ENCODE peak calls at places on chromosomes 13 and 19, in five cellular contexts. J, R, S, N and A are unnamed samples. For H3K4me1, the result is how much of the 10 kb centered on the place peaks cover.

GRCh38 chr19:55255618-55256423 is 3.0 kb downstream of the PPP6R1 start:
- DNase-seq in R (peak), N (peak), S (no peak), J (no peak), A (no peak)

GRCh38 chr13:41916173-41916954 is 44.5 kb downstream of the VWA8 start:
- DNase-seq in R (peak), J (no peak), N (no peak), S (no peak), A (no peak)

GRCh38 chr19:49664171-49665070 is 1.2 kb downstream of the IRF3 start:
- DNase-seq in S (peak), R (peak), J (peak), N (peak), A (peak)

GRCh38 chr19:12656899-12657571 is 9.5 kb downstream of the MAN2B1 start:
- DNase-seq in N (no peak), J (no peak), S (peak), R (no peak), A (peak)

GRCh38 chr13:87087741-87088140 is 583.4 kb upstream of the SLITRK5 start:
- DNase-seq in R (no peak), N (no peak), S (no peak), J (no peak), A (no peak)

GRCh38 chr19:55477905-55478304 is 1.5 kb downstream of the ZNF628 start:
- DNase-seq in R (no peak), J (no peak), N (no peak), S (no peak), A (peak)

GRCh38 chr13:44212633-44213387 is 160.8 kb upstream of the SERP2 start:
- DNase-seq in N (no peak), S (no peak), R (no peak), J (no peak), A (no peak)

GRCh38 chr13:105365831-105366230 is 1169.6 kb downstream of the EFNB2 start:
- DNase-seq in N (no peak), R (peak), S (no peak), J (no peak), A (no peak)

GRCh38 chr19:57099199-57099661 is 20.6 kb upstream of the USP29 start:
- DNase-seq in R (peak), J (no peak), N (peak), S (peak), A (peak)

GRCh38 chr19:57282011-57282636 is 1.8 kb downstream of the ZNF460 start:
- DNase-seq in S (no peak), N (no peak), R (peak), J (peak), A (no peak)

GRCh38 chr19:13788991-13789390 is 6.3 kb upstream of the ZSWIM4 start:
- DNase-seq in S (no peak), J (no peak), N (peak), R (no peak), A (no peak)

GRCh38 chr19:39692822-39693221 is 11.5 kb upstream of the LGALS14 start:
- DNase-seq in J (no peak), N (no peak), R (no peak), S (no peak), A (no peak)

GRCh38 chr19:56138069-56138468 is 3.0 kb upstream of the ZNF444 start:
- DNase-seq in J (no peak), R (no peak), N (no peak), S (peak), A (no peak)

GRCh38 chr19:13425151-13425550 is 81.1 kb downstream of the CACNA1A start:
- DNase-seq in N (no peak), J (no peak), R (peak), S (no peak), A (no peak)

GRCh38 chr13:32048816-32049215 is 17.2 kb downstream of the FRY start:
- DNase-seq in J (no peak), S (no peak), N (no peak), R (no peak), A (no peak)

GRCh38 chr13:24124789-24125476 is 35.6 kb upstream of the SPATA13 start:
- DNase-seq in S (no peak), J (no peak), N (no peak), R (no peak), A (no peak)

GRCh38 chr13:105634059-105634458 is 901.4 kb downstream of the EFNB2 start:
- DNase-seq in S (no peak), R (no peak), N (no peak), J (no peak), A (no peak)

GRCh38 chr13:98490195-98490771 is 86.6 kb downstream of the STK24 start:
- DNase-seq in S (no peak), N (no peak), J (no peak), R (no peak), A (no peak)

GRCh38 chr19:49594157-49595005 is 3.4 kb downstream of the PRR12 start:
- DNase-seq in N (no peak), S (no peak), R (no peak), J (no peak), A (peak)

GRCh38 chr13:51397262-51397933 is 55.4 kb downstream of the INTS6 start:
- DNase-seq in S (peak), J (no peak), R (no peak), N (no peak), A (no peak)

GRCh38 chr13:94712287-94712811 is at the start of gene SOX21:
- DNase-seq in S (no peak), J (no peak), R (peak), N (no peak), A (no peak)

GRCh38 chr19:14943601-14944000 is 2.3 kb downstream of the OR7C2 start:
- DNase-seq in N (no peak), S (no peak), R (peak), J (no peak), A (no peak)

GRCh38 chr19:48997972-48998371 is 4.3 kb downstream of the RUVBL2 start:
- DNase-seq in N (peak), R (no peak), J (no peak), S (peak), A (no peak)

GRCh38 chr19:35153701-35154534 is 617 bp upstream of the FXYD5 start:
- DNase-seq in N (peak), S (peak), J (no peak), R (no peak), A (peak)

GRCh38 chr19:4877753-4878490 is 10.5 kb upstream of the PLIN3 start:
- DNase-seq in N (no peak), J (no peak), R (no peak), S (peak), A (peak)

GRCh38 chr13:41649659-41650058 is 192.3 kb downstream of the RGCC start:
- DNase-seq in J (no peak), S (no peak), N (no peak), R (no peak), A (no peak)

GRCh38 chr19:13557756-13558398 is 51.6 kb upstream of the CACNA1A start:
- DNase-seq in J (no peak), N (no peak), S (peak), R (peak), A (no peak)

GRCh38 chr13:33087790-33088189 is 71.6 kb downstream of the KL start:
- DNase-seq in N (no peak), R (no peak), S (no peak), J (no peak), A (no peak)

GRCh38 chr19:50823389-50824042 is at the start of gene KLK1:
- DNase-seq in R (no peak), N (no peak), S (peak), J (no peak), A (no peak)

GRCh38 chr19:31991984-31992655 is 353.3 kb upstream of the ZNF507 start:
- DNase-seq in S (no peak), R (no peak), J (no peak), N (no peak), A (no peak)

DNA sequence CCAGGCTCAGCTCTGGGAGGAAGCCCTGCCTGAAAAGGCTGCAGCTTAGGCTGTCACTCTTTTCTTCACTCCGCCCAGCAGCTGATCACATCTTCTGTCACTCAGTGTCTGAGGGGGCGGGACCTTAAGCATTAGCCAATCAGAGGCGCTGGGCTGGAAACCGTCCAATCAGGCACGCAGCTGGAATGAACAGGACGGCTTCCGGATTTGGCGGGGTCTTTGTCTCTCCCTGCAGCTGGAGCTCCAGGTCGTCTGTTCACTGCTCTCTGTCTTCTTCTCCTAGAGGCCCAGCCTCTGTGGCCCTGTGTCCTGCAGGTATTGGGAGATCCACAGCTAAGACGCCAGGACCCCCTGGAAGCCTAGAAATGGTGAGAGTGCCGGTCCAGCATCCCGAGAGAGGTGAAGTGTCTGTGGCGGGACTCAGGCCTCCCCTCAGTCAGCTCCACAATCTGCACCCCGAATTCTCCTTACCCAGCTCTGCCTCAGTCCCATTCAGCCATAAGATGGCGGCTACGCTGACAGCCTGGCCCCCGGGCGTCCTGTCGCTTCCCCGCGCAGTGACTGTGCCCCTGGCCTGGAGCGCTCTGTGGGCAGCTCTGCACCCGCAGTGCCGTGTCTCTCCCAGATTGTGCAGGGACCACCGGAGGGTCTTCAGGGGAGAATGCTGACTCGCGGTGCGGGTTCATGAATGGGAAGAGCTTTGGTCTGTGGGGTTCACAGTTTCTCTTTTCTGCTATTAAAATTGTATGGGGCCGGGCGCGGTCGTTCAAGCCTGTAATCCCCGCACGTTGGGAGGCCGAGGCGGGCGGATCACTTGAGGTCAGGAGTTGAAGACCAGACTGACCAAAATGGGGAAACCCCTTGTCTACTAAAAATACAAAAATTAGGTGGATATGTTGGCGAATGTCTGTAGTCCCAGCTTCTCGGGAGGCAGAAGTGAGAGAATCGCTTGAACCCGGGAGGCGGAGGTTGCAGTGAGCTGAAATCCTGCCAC is at the start of gene ZNF66:
- DNase-seq in S (peak), J (peak), R (peak), N (peak), A (peak)
- TF ChIP-seq CTCF in S (no peak), J (no peak), R (no peak), N (no peak), A (no peak)

DNA sequence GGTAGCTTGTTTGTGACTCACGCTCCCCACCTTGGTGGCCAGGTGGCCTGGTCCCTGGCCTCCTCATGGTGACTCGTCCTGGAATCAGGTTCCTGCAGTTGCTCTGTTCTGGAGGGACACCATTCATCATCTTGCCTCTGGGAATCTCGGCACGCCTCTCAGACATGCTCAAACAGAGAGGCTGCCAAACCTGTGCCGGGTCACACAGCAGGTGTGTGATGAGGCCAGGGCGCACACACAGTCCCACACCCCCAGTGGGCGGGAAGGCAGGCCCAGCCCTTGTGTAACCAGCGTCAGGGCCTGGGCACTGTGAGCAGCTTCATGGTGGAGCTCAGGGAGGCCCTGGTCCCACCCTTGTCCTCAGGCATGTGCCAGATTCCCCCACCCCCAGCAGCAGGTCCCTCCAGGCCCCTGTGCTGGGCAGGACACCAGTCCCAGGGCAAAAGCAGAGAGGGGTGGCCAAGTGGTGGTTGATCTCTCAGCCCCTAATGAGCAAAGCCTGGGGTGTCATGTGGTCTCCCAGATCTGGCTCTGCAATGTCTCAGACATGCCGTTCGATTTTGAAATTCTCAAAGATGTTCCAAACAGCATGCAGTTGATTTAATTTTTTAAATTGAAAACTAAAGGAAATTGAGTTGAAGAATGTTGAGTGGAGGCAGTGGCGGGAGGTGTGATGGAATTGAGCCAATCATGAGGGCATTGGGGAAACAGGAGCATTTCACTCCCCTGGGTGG is 12.1 kb downstream of the CEBPA start:
- DNase-seq in J (no peak), N (no peak), S (no peak), R (peak), A (peak)
- H3K4me1 ChIP-seq in J (under half), N (under half), S (under half), R (under half), A (under half)

DNA sequence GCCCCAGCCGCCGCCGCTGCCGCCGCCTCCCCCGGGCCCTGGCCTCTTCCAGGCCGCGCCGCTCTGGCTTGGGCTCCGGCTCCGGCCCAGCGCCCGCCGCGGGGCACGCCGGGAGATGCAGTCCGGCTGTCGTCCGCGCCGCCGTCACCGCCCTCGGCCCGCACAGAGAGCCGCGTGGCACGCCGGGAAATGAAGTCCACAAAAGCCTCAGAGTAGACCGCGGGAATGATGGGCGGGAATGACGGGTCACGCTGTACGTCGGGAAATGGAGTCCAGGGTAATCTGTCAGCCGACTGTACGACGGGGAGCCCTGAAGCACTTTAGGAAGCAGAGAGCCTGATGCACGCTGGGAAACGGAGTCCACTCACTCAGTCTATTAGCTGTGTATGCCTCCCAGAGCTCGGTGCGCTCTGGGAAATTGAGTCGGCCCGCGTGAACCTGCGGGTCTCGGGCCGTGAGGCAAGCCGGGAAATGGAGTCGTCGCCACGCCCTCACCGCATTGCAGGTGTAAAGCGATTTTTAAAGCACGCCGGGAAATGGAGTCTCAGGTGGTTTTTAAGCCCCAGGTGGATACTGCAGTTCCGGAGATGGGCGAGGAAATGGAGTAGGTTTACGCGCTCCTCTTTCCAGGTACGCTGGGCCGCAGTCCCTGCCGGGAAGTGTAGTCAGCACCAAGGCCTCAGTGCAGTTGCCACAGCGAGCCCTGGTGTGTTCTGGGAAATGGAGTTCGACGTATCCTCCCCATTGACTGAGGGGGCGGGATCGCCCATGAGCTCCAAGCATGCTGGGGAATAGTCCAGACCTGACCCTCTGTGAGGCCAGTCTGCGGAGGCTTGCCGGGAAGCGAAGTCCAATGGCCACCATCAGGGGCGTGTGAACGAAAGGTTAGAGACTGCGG is at the start of gene GSK3A:
- DNase-seq in S (peak), N (peak), J (peak), R (peak), A (peak)
- TF ChIP-seq CTCF in S (no peak), N (no peak), J (no peak), R (no peak), A (peak)

GRCh38 chr13:75713852-75714251 is 77.7 kb downstream of the LMO7 start:
- DNase-seq in J (no peak), R (no peak), N (no peak), S (no peak), A (no peak)
- H3K4me1 ChIP-seq in J (under half), R (under half), N (under half), S (under half), A (under half)

DNA sequence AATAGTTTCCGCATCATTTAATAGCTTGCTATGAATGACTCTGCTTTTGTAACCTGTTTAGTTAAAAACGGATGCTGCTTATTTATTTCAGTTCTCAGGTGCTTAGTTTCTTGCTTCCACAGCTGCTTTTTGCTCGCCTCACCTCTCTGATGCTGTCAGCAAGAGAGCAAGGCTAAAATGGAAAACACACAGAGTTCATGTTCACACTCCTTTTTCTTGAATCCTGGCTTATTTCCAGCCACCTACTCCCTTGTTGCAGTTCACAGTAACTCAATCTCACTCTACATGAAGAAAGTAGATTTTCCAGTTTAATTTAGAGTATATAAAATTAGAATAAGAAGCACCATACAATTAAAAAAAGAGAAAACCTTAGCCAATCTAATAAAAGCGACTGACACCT is 326.0 kb upstream of the SLITRK1 start:
- DNase-seq in R (no peak), S (no peak), N (no peak), J (no peak), A (no peak)
- TF ChIP-seq CTCF in R (no peak), S (no peak), N (no peak), J (no peak), A (no peak)

DNA sequence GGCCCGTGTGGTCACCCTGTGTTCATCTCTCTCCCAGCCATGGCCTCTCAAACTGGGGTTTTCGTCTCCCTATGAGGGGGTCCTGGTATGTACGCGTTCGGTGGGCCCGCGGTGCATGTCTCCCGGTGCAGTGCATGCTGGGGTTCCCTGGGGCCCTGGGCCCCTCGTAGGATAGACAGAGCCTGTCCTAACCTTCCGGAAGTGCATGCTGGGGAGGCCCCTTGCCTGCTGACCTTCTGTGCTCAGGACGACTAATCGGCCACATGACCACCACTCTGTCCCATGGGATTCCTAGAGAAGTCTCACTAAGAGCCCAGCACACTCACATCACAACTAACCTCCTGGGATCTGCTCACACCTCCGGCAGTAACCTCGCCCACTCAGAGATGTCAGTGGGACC is 4.9 kb upstream of the USE1 start:
- DNase-seq in S (no peak), R (no peak), J (no peak), N (no peak), A (no peak)
- H3K4me1 ChIP-seq in S (under half), R (under half), J (under half), N (under half), A (under half)

DNA sequence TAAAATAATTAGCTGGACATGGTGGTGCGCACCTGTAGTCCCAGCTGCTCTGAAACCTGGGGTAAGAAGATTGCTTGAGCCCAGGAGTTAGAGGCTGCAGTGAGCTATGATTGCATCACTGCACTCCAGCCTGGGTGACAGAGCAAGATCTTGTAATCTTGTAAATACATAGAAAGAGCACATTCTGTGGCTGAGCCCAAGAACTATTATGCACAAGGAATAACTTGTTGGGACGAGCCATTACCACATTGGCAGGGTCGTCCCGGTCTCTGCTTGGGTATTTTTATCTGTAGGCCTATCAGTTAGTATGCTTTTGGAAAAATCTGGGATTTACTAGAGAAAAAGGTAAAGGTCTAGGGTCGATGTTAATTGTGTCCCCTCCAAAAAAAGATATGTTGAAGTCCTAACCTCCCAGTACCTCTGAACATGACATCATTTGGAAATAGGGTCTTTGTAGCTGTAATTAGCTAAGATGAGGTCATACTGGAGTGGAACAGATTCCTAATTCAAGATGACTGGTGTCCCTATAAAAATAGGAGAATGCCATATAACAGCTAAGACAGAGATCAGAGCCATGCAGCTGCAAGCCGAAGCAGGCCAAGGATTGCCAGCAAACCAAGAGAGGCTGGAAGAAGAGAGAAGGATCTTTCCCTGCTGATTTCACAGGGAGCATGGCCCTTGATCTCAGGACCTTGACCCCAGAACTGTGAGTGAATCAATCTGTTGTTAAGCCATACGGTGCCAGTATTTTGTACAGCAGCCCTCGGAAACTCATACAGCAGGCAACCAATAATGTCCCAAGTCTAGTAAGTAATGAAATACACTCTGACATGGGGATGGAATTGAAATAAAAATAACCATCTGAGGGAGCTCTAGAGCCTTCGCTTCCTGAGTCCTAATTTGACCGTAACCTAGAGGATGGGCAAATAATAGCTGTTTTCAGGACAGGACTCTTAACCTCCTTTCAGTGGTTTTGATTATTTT is 77.0 kb downstream of the TM9SF2 start:
- DNase-seq in S (no peak), J (no peak), R (no peak), N (no peak), A (no peak)
- TF ChIP-seq CTCF in S (no peak), J (peak), R (no peak), N (no peak), A (no peak)